ENCODE peak calls at places on chromosomes 7 and 10, in six cellular contexts. One of them, this sample, is unnamed.
A peak's percentile ranks its signal among the peaks of the same experiment; 100 is the strongest.

GRCh38 chr10:27223964-27224363 is 16.6 kb downstream of the ACBD5 start:
- DNase-seq in activated T-cell treated with anti-CD3 and anti-CD28 coated beads, Interleukin-2, amount 50 U/mL, for 72 hours: peak; percentile 35
- DNase-seq in ELF-1: no peak
- DNase-seq in HCEC 1CT: peak; percentile 43
- DNase-seq in breast epithelium: no peak
- DNase-seq in LoVo: peak; percentile 34
- DNase-seq in this sample: peak; percentile 37

GRCh38 chr7:122212754-122213153 is 68.7 kb upstream of the AASS start:
- DNase-seq in activated T-cell treated with anti-CD3 and anti-CD28 coated beads, Interleukin-2, amount 50 U/mL, for 72 hours: no peak
- DNase-seq in ELF-1: no peak
- DNase-seq in HCEC 1CT: no peak
- DNase-seq in breast epithelium: no peak
- DNase-seq in LoVo: no peak
- DNase-seq in this sample: no peak

GRCh38 chr10:116403740-116404250 is 23.9 kb upstream of the PNLIPRP3 start:
- DNase-seq in activated T-cell treated with anti-CD3 and anti-CD28 coated beads, Interleukin-2, amount 50 U/mL, for 72 hours: no peak
- DNase-seq in ELF-1: no peak
- DNase-seq in HCEC 1CT: no peak
- DNase-seq in breast epithelium: no peak
- DNase-seq in LoVo: no peak
- DNase-seq in this sample: peak; percentile 67

GRCh38 chr7:157426463-157427301 is 89.9 kb downstream of the DNAJB6 start:
- DNase-seq in activated T-cell treated with anti-CD3 and anti-CD28 coated beads, Interleukin-2, amount 50 U/mL, for 72 hours: no peak
- DNase-seq in ELF-1: no peak
- DNase-seq in HCEC 1CT: no peak
- DNase-seq in breast epithelium: no peak
- DNase-seq in LoVo: no peak
- DNase-seq in this sample: no peak

GRCh38 chr7:24939406-24939805 is 40.6 kb downstream of the OSBPL3 start:
- DNase-seq in activated T-cell treated with anti-CD3 and anti-CD28 coated beads, Interleukin-2, amount 50 U/mL, for 72 hours: no peak
- DNase-seq in ELF-1: no peak
- DNase-seq in HCEC 1CT: no peak
- DNase-seq in breast epithelium: no peak
- DNase-seq in LoVo: no peak
- DNase-seq in this sample: no peak

GRCh38 chr7:71026680-71027079 is 105.3 kb upstream of the GALNT17 start:
- DNase-seq in activated T-cell treated with anti-CD3 and anti-CD28 coated beads, Interleukin-2, amount 50 U/mL, for 72 hours: no peak
- DNase-seq in ELF-1: no peak
- DNase-seq in HCEC 1CT: no peak
- DNase-seq in breast epithelium: no peak
- DNase-seq in LoVo: no peak
- DNase-seq in this sample: no peak

GRCh38 chr10:27368706-27369105 is 128.1 kb upstream of the ACBD5 start:
- DNase-seq in activated T-cell treated with anti-CD3 and anti-CD28 coated beads, Interleukin-2, amount 50 U/mL, for 72 hours: no peak
- DNase-seq in ELF-1: no peak
- DNase-seq in HCEC 1CT: no peak
- DNase-seq in breast epithelium: no peak
- DNase-seq in LoVo: no peak
- DNase-seq in this sample: no peak

GRCh38 chr10:86523348-86523747 is 1.8 kb upstream of the WAPL start:
- DNase-seq in activated T-cell treated with anti-CD3 and anti-CD28 coated beads, Interleukin-2, amount 50 U/mL, for 72 hours: no peak
- DNase-seq in ELF-1: peak; percentile 23
- DNase-seq in HCEC 1CT: peak; percentile 45
- DNase-seq in breast epithelium: no peak
- DNase-seq in LoVo: no peak
- DNase-seq in this sample: peak; percentile 29

GRCh38 chr7:10998984-10999757 is 25.5 kb downstream of the PHF14 start:
- DNase-seq in activated T-cell treated with anti-CD3 and anti-CD28 coated beads, Interleukin-2, amount 50 U/mL, for 72 hours: no peak
- DNase-seq in ELF-1: peak; percentile 11
- DNase-seq in HCEC 1CT: no peak
- DNase-seq in breast epithelium: no peak
- DNase-seq in LoVo: no peak
- DNase-seq in this sample: no peak